ENCODE peak calls at places on chromosomes 16 and 17, in eight cellular contexts. M, U, L, B, J, I, K and Z are unnamed samples.

GRCh38 chr17:12727076-12727750 is 61.5 kb downstream of the MYOCD start:
- DNase-seq in U (peak), M (no peak), K (peak), B (no peak), J (no peak), I (no peak), L (no peak), Z (peak)

GRCh38 chr16:1500465-1501150 is 7.4 kb downstream of the TELO2 start:
- DNase-seq in J (no peak), U (no peak), K (no peak), M (no peak), I (no peak), L (no peak), B (no peak), Z (no peak)

GRCh38 chr16:51762081-51762995 is 611.3 kb upstream of the SALL1 start:
- DNase-seq in L (peak), B (peak), I (peak), K (peak), M (peak), J (peak), U (peak), Z (peak)

GRCh38 chr17:52681486-52681885 is 523.0 kb upstream of the CA10 start:
- DNase-seq in J (no peak), U (no peak), M (peak), L (no peak), B (no peak), I (no peak), K (no peak), Z (no peak)

GRCh38 chr16:31129568-31130335 is 5.8 kb downstream of the PRSS8 start:
- DNase-seq in B (no peak), J (peak), K (no peak), I (no peak), M (no peak), L (peak), U (no peak), Z (no peak)

GRCh38 chr17:3738562-3739295 is 15.0 kb downstream of the HASPIN start:
- DNase-seq in K (peak), L (peak), I (peak), B (peak), M (no peak), U (no peak), J (no peak), Z (peak)

GRCh38 chr17:19248923-19249574 is 11.9 kb downstream of the EPN2 start:
- DNase-seq in B (peak), M (no peak), J (peak), I (no peak), L (peak), K (peak), U (peak), Z (peak)

GRCh38 chr16:57069635-57070350 is 22.6 kb upstream of the CPNE2 start:
- DNase-seq in B (no peak), U (no peak), K (no peak), J (no peak), L (no peak), I (no peak), M (no peak), Z (no peak)

GRCh38 chr16:28163699-28164584 is 47.8 kb downstream of the XPO6 start:
- DNase-seq in K (peak), I (no peak), M (no peak), U (no peak), J (no peak), L (no peak), B (peak), Z (no peak)

GRCh38 chr17:80824549-80825470 is 166.8 kb upstream of the CHMP6 start:
- DNase-seq in K (no peak), B (no peak), M (no peak), L (no peak), I (no peak), U (no peak), J (no peak), Z (no peak)

GRCh38 chr17:63151981-63152523 is 186.0 kb downstream of the TANC2 start:
- DNase-seq in L (no peak), B (no peak), U (no peak), J (no peak), M (no peak), K (peak), I (no peak), Z (no peak)

GRCh38 chr17:75571197-75571884 is 16.3 kb upstream of the MYO15B start:
- DNase-seq in J (no peak), K (no peak), I (no peak), L (peak), U (no peak), B (no peak), M (no peak), Z (peak)

GRCh38 chr16:69761983-69762842 is at the start of gene WWP2:
- DNase-seq in L (peak), B (peak), J (peak), K (peak), M (peak), U (peak), I (peak), Z (peak)

GRCh38 chr16:3256876-3257465 is 538 bp upstream of the MEFV start:
- DNase-seq in K (peak), I (no peak), U (peak), B (peak), M (no peak), J (no peak), L (no peak), Z (no peak)

GRCh38 chr17:66652840-66653507 is 181.9 kb upstream of the CACNG5 start:
- DNase-seq in K (no peak), J (no peak), L (no peak), M (no peak), B (peak), I (no peak), U (peak), Z (no peak)

GRCh38 chr17:30969989-30970680 is 704 bp upstream of the RNF135 start:
- DNase-seq in I (no peak), B (peak), M (no peak), L (peak), U (no peak), J (no peak), K (peak), Z (peak)

GRCh38 chr16:138049-138417 is 440 bp downstream of the NPRL3 start:
- DNase-seq in U (peak), M (no peak), B (no peak), J (no peak), L (peak), K (no peak), I (peak), Z (no peak)

GRCh38 chr16:56726926-56727325 is 3.0 kb upstream of the NUP93 start:
- DNase-seq in U (no peak), M (no peak), L (no peak), B (no peak), K (no peak), I (no peak), J (no peak), Z (no peak)

GRCh38 chr17:71926746-71927398 is 193.9 kb upstream of the SOX9 start:
- DNase-seq in U (no peak), I (no peak), K (no peak), J (no peak), M (no peak), L (no peak), B (no peak), Z (no peak)

GRCh38 chr17:39209317-39210092 is 9.4 kb downstream of the RPL19 start:
- DNase-seq in J (peak), B (peak), M (no peak), I (peak), U (peak), L (peak), K (peak), Z (peak)

GRCh38 chr17:39919087-39919683 is 750 bp upstream of the GSDMB start:
- DNase-seq in K (no peak), M (no peak), I (no peak), U (no peak), J (no peak), B (no peak), L (no peak), Z (peak)

GRCh38 chr17:7307686-7308624 is 527 bp downstream of the EIF5A start:
- DNase-seq in M (no peak), L (peak), B (peak), K (no peak), J (peak), U (peak), I (peak), Z (peak)

GRCh38 chr16:14539156-14539555 is 90.9 kb downstream of the PARN start:
- DNase-seq in J (no peak), L (no peak), I (no peak), M (no peak), K (no peak), U (no peak), B (no peak), Z (no peak)

GRCh38 chr16:57024894-57025680 is 35.7 kb downstream of the NLRC5 start:
- DNase-seq in K (no peak), L (no peak), U (no peak), B (no peak), J (no peak), M (no peak), I (no peak), Z (no peak)

GRCh38 chr17:28120766-28121165 is 78.3 kb downstream of the NLK start:
- DNase-seq in U (no peak), L (no peak), M (no peak), B (no peak), I (no peak), J (no peak), K (no peak), Z (no peak)

GRCh38 chr16:11708421-11708820 is 34.2 kb downstream of the TXNDC11 start:
- DNase-seq in U (peak), L (no peak), J (no peak), M (no peak), I (no peak), K (no peak), B (no peak), Z (no peak)

GRCh38 chr17:73280191-73280590 is 18.5 kb upstream of the CPSF4L start:
- DNase-seq in K (no peak), U (no peak), B (no peak), I (no peak), L (no peak), M (no peak), J (no peak), Z (no peak)

GRCh38 chr17:79454826-79455225 is 156.0 kb downstream of the RBFOX3 start:
- DNase-seq in M (no peak), K (no peak), L (no peak), U (no peak), B (no peak), J (no peak), I (no peak), Z (no peak)

GRCh38 chr16:3195975-3196374 is 8.0 kb downstream of the OR1F1 start:
- DNase-seq in M (no peak), L (no peak), J (no peak), I (no peak), K (no peak), B (no peak), U (peak), Z (no peak)

GRCh38 chr17:8151641-8152111 is 528 bp downstream of the PER1 start:
- DNase-seq in U (peak), I (peak), B (peak), M (no peak), K (peak), J (peak), L (peak), Z (no peak)

GRCh38 chr17:18951941-18952842 is at the start of gene SLC5A10:
- DNase-seq in I (no peak), B (no peak), L (no peak), J (no peak), M (no peak), U (no peak), K (no peak), Z (no peak)

GRCh38 chr17:29240477-29240876 is 6.2 kb upstream of the CRYBA1 start:
- DNase-seq in I (no peak), B (no peak), M (no peak), J (no peak), K (no peak), L (no peak), U (peak), Z (no peak)

GRCh38 chr16:65274576-65274975 is 152.7 kb upstream of the CDH11 start:
- DNase-seq in I (no peak), B (peak), J (no peak), U (no peak), L (no peak), M (no peak), K (no peak), Z (no peak)

GRCh38 chr17:66727634-66728570 is 107.0 kb upstream of the CACNG5 start:
- DNase-seq in M (peak), K (peak), L (peak), I (peak), B (peak), J (peak), U (peak), Z (peak)

GRCh38 chr17:73300392-73300791 is 11.4 kb downstream of the CDC42EP4 start:
- DNase-seq in U (no peak), I (no peak), M (no peak), J (no peak), B (no peak), L (no peak), K (no peak), Z (no peak)